ENCODE peak calls at places on chromosomes 1 and 21, in nine cellular contexts. Z is mesendoderm; A is heart left ventricle; R is epithelial cell of prostate; M is CD4-positive, alpha-beta T cell; E is A549; G is tibial artery; O is dorsolateral prefrontal cortex; W is tibial nerve. Y is an unnamed sample.
A peak's percentile ranks its signal among the peaks of the same experiment; 100 is the strongest.

GRCh38 chr21:26892151-26892550 is 46.9 kb upstream of the ADAMTS1 start:
- DNase-seq in Z (no peak), A (no peak), R (no peak), M (no peak), E (no peak), G (no peak), O (no peak), W (no peak), Y (no peak)

GRCh38 chr1:233518344-233518743 is 95.6 kb upstream of the KCNK1 start:
- DNase-seq in Z (peak; percentile 80), A (no peak), R (no peak), M (no peak), E (peak; percentile 63), G (no peak), O (no peak), W (no peak), Y (no peak)

GRCh38 chr1:181104790-181105133 is 16.3 kb downstream of the IER5 start:
- DNase-seq in Z (peak; percentile 88), A (no peak), R (no peak), M (peak; percentile 24), E (no peak), G (no peak), O (no peak), W (no peak), Y (no peak)

GRCh38 chr1:231460614-231461013 is 38.5 kb upstream of the EGLN1 start:
- DNase-seq in Z (no peak), A (no peak), R (no peak), M (peak; percentile 33), E (no peak), G (no peak), O (no peak), W (no peak), Y (no peak)

GRCh38 chr1:33332357-33332789 is 11.5 kb upstream of the A3GALT2 start:
- DNase-seq in Z (no peak), A (no peak), R (no peak), M (no peak), E (no peak), G (no peak), O (no peak), W (no peak), Y (no peak)

GRCh38 chr1:206911064-206911663 is 10.6 kb downstream of the FCMR start:
- DNase-seq in Z (peak; percentile 44), A (no peak), R (no peak), M (no peak), E (peak; percentile 61), G (peak; percentile 38), O (no peak), W (peak; percentile 73), Y (no peak)

GRCh38 chr21:44370027-44370735 is 16.8 kb downstream of the TRPM2 start:
- DNase-seq in Z (no peak), A (no peak), R (peak; percentile 26), M (no peak), E (peak; percentile 24), G (no peak), O (no peak), W (no peak), Y (no peak)

GRCh38 chr1:171863531-171863930 is 22.2 kb downstream of the DNM3 start:
- DNase-seq in Z (no peak), A (no peak), R (no peak), M (no peak), E (no peak), G (no peak), O (no peak), W (no peak), Y (no peak)

GRCh38 chr1:206457408-206457807 is 12.9 kb upstream of the IKBKE start:
- DNase-seq in Z (no peak), A (peak; percentile 33), R (no peak), M (no peak), E (no peak), G (peak; percentile 36), O (no peak), W (no peak), Y (no peak)

GRCh38 chr1:43452789-43453441 is 816 bp downstream of the HYI start:
- DNase-seq in Z (peak; percentile 69), A (no peak), R (no peak), M (no peak), E (peak; percentile 32), G (peak; percentile 60), O (no peak), W (peak; percentile 42), Y (no peak)

GRCh38 chr1:2555634-2556276 is 416 bp upstream of the TNFRSF14 start:
- DNase-seq in Z (no peak), A (peak; percentile 79), R (no peak), M (peak; percentile 56), E (no peak), G (peak; percentile 94), O (peak; percentile 60), W (peak; percentile 89), Y (peak; percentile 78)

GRCh38 chr21:42377211-42377950 is 11.0 kb upstream of the TFF1 start:
- DNase-seq in Z (no peak), A (no peak), R (no peak), M (no peak), E (no peak), G (no peak), O (no peak), W (no peak), Y (no peak)

DNA sequence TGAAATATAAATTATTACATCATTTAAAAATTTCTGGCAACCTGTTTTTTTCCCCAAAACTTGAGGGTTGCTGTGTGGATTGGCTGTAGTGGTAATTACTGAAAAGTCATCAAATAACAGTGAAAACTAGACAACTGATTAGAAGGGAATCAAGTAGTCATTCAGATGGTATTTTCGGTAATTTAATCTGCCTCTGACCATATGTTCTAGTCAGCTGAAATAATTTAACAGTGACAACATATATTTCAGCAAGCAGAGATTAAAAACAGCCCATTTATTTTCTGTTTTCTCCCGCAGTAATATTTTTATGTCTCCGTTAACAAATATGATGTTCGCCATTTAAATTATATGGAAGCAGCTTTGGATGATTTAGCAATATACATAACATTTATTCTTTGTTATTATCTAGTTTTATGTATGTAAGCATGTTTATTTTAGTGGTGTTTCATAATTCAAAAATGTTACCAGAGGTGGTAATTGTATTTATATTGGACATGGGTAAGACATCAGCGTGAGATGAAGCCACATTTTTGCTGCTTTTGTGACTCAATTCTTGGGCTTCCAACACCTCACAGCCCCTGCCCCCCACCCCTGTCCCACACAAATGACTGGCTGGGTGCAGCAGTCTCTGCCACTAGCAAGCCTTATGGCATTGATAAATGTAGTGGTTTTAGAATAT is 104.4 kb downstream of the GALNT2 start:
- DNase-seq in Z (no peak), A (no peak), R (no peak), M (no peak), E (no peak), G (no peak), O (no peak), W (no peak), Y (no peak)
- H3K27ac ChIP-seq in Z (no peak overlapping the region), A (no peak overlapping the region), R (no peak overlapping the region), M (no peak overlapping the region), E (no peak overlapping the region), G (peak overlapping the region; percentile 51), O (peak overlapping the region; percentile 94), W (peak overlapping the region; percentile 83), Y (no peak overlapping the region)

DNA sequence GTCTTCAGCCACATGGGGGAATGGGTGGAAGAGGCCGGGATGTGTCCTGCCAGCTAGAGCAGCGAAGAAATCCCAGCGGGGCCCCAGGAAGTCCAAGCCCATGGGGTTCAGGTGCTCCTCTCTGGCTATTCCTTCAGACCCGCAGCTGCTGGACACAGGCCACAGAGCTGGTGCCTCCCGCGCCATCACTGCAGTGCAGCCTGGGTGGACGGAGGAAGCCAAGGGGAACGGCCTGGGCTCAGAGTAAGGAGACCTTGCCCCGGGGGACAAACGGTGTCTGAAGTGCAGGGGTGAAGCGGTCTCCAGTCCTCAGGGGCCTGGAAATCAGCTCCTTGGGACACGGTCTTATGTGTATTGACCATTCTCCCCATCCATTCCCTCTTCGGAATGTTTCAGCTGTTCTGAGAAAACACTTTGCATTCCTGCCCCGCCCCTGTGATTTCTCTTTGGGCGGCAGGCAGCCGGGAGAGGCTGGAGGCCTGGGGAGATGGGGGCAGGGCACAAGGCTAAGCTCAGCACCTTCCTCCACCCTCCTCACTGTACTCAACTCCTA is 18.4 kb downstream of the MTHFR start:
- DNase-seq in Z (peak; percentile 91), A (peak; percentile 74), R (no peak), M (no peak), E (peak; percentile 30), G (peak; percentile 77), O (no peak), W (peak; percentile 64), Y (peak; percentile 65)
- H3K27ac ChIP-seq in Z (peak overlapping the region; percentile 37), A (peak overlapping the region; percentile 97), R (no peak overlapping the region), M (no peak overlapping the region), E (peak overlapping the region; percentile 49), G (peak overlapping the region; percentile 91), O (peak overlapping the region; percentile 17), W (peak overlapping the region; percentile 94), Y (peak overlapping the region; percentile 99)

GRCh38 chr21:35737425-35737824 is 322.9 kb downstream of the SETD4 start:
- DNase-seq in Z (no peak), A (no peak), R (no peak), M (no peak), E (no peak), G (no peak), O (no peak), W (no peak), Y (no peak)

GRCh38 chr21:35737899-35738341 is 322.4 kb downstream of the SETD4 start:
- DNase-seq in Z (no peak), A (peak; percentile 52), R (no peak), M (no peak), E (no peak), G (peak; percentile 56), O (peak; percentile 31), W (peak; percentile 56), Y (peak; percentile 13)

GRCh38 chr21:35732788-35733187 is 327.5 kb downstream of the SETD4 start:
- DNase-seq in Z (no peak), A (no peak), R (peak; percentile 83), M (no peak), E (no peak), G (no peak), O (no peak), W (no peak), Y (no peak)

GRCh38 chr21:35743571-35743970 is 316.8 kb downstream of the SETD4 start:
- DNase-seq in Z (no peak), A (no peak), R (no peak), M (no peak), E (no peak), G (no peak), O (no peak), W (no peak), Y (no peak)

DNA sequence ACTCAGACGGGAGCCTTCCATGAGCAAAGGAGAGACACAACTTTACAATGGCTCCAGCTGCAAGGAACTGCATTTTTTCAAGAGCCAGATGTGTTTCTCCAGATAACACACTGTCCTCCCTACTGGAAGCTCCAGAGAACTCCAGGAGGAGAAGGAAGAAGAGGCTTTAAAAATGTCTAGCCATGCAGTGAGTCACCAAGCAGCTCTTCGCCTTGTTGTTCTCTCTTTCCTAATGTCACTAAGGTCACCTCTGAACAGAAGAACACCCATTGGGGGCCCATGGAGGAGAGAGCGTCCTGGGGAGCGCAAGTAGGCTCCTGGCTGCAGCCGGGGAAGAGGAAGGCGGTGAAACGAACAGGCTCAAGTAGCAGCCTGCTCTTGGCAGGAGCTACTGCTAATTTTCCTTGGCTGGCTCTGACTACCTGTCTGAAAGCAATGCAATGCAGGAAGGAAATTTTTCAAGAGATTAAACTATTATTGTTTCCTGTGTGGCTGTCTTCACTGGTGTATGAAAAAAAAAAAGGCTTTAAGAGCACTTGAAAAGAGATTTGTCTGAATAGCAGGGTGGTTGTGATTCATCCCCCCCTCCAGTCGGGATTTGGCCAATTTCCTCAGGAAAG is 321.9 kb downstream of the SETD4 start:
- DNase-seq in Z (no peak), A (peak; percentile 45), R (peak; percentile 20), M (no peak), E (peak; percentile 2), G (no peak), O (no peak), W (no peak), Y (peak; percentile 5)
- H3K27ac ChIP-seq in Z (no peak overlapping the region), A (no peak overlapping the region), R (peak overlapping the region; percentile 66), M (no peak overlapping the region), E (no peak overlapping the region), G (peak overlapping the region; percentile 7), O (no peak overlapping the region), W (no peak overlapping the region), Y (peak overlapping the region; percentile 25)

GRCh38 chr1:183044893-183045649 is 21.9 kb downstream of the LAMC1 start:
- DNase-seq in Z (no peak), A (no peak), R (no peak), M (no peak), E (no peak), G (no peak), O (no peak), W (no peak), Y (no peak)
- H3K27ac ChIP-seq in Z (no peak overlapping the region), A (peak overlapping the region; percentile 50), R (no peak overlapping the region), M (no peak overlapping the region), E (peak overlapping the region; percentile 62), G (peak overlapping the region; percentile 49), O (no peak overlapping the region), W (peak overlapping the region; percentile 90), Y (peak overlapping the region; percentile 51)

Y was measured in heart right ventricle.